ENCODE peak calls at places on chromosomes 11 and 22, in four cellular contexts. J is PC-3, U is SK-N-SH, Q is GM23248. G is an unnamed sample.

GRCh38 chr22:22485524-22485923 is 23.0 kb downstream of the ZNF280B start:
- DNase-seq in Q (no peak), U (no peak), J (no peak), G (no peak)

GRCh38 chr11:130068546-130068985 is 1.1 kb upstream of the APLP2 start:
- DNase-seq in J (no peak), U (no peak), Q (no peak), G (peak; percentile 69)

GRCh38 chr11:296976-297665 is 2.2 kb downstream of the IFITM5 start:
- DNase-seq in J (no peak), U (no peak), Q (no peak), G (no peak)

GRCh38 chr22:17115927-17116326 is 5.2 kb downstream of the TMEM121B start:
- DNase-seq in U (no peak), Q (no peak), J (no peak), G (no peak)

GRCh38 chr11:74683279-74683871 is 47.9 kb downstream of the CHRDL2 start:
- DNase-seq in Q (peak; percentile 70), J (no peak), U (peak; percentile 87), G (no peak)

GRCh38 chr22:21974058-21974649 is 8.4 kb downstream of the TOP3B start:
- DNase-seq in Q (no peak), U (no peak), J (no peak), G (no peak)

GRCh38 chr11:72781313-72782080 is 12.3 kb downstream of the STARD10 start:
- DNase-seq in Q (peak; percentile 34), U (peak; percentile 92), J (peak; percentile 28), G (peak; percentile 32)

GRCh38 chr11:113201055-113201818 is 113.1 kb upstream of the TTC12 start:
- DNase-seq in J (no peak), U (peak; percentile 72), Q (no peak), G (no peak)

GRCh38 chr11:3926458-3927095 is 71.1 kb downstream of the STIM1 start:
- DNase-seq in J (no peak), U (no peak), Q (peak; percentile 54), G (no peak)

GRCh38 chr11:45211732-45212131 is 65.3 kb downstream of the PRDM11 start:
- DNase-seq in J (no peak), U (no peak), Q (no peak), G (no peak)

GRCh38 chr11:5151713-5152153 is 2.8 kb downstream of the OR52A1 start:
- DNase-seq in J (no peak), U (no peak), Q (no peak), G (no peak)

GRCh38 chr11:106101797-106102196 is 24.3 kb downstream of the AASDHPPT start:
- DNase-seq in J (no peak), Q (peak; percentile 59), U (no peak), G (no peak)

GRCh38 chr22:33487041-33487716 is 429.0 kb upstream of the SYN3 start:
- DNase-seq in J (no peak), Q (no peak), U (no peak), G (no peak)

GRCh38 chr11:8697056-8697455 is 14.5 kb downstream of the RPL27A start:
- DNase-seq in Q (no peak), J (no peak), U (no peak), G (no peak)

GRCh38 chr11:14645247-14645912 is 1.8 kb downstream of the PDE3B start:
- DNase-seq in U (peak; percentile 21), J (no peak), Q (peak; percentile 66), G (no peak)

GRCh38 chr11:27485930-27486773 is 13.6 kb upstream of the LGR4 start:
- DNase-seq in U (peak; percentile 40), J (peak; percentile 85), Q (peak; percentile 67), G (peak; percentile 54)

GRCh38 chr11:126815111-126815510 is 185.5 kb downstream of the KIRREL3 start:
- DNase-seq in U (no peak), J (no peak), Q (peak; percentile 59), G (no peak)

GRCh38 chr11:120698918-120699317 is 187.4 kb downstream of the GRIK4 start:
- DNase-seq in J (no peak), U (no peak), Q (no peak), G (no peak)

GRCh38 chr22:21567456-21568206 is at the start of gene UBE2L3:
- DNase-seq in Q (peak; percentile 91), J (peak; percentile 69), U (peak; percentile 96), G (peak; percentile 68)

GRCh38 chr11:4072668-4073285 is 21.8 kb upstream of the RRM1 start:
- DNase-seq in Q (peak; percentile 83), J (peak; percentile 81), U (peak; percentile 70), G (peak; percentile 20)

GRCh38 chr11:110522456-110522855 is 92.7 kb downstream of the FDX1 start:
- DNase-seq in U (no peak), J (no peak), Q (peak; percentile 10), G (peak; percentile 4)

GRCh38 chr11:45144126-45145082 is 2.0 kb upstream of the PRDM11 start:
- DNase-seq in U (no peak), J (no peak), Q (no peak), G (no peak)

GRCh38 chr11:100528872-100529416 is 158.1 kb upstream of the ARHGAP42 start:
- DNase-seq in Q (no peak), J (no peak), U (no peak), G (no peak)

GRCh38 chr11:17129003-17129402 is 51.5 kb upstream of the RPS13 start:
- DNase-seq in J (peak; percentile 85), Q (peak; percentile 8), U (no peak), G (no peak)

GRCh38 chr11:45247433-45247832 is 38.7 kb downstream of the SYT13 start:
- DNase-seq in J (peak; percentile 12), Q (peak; percentile 18), U (peak; percentile 68), G (no peak)

GRCh38 chr11:70826541-70826943 is 425.8 kb downstream of the SHANK2 start:
- DNase-seq in U (peak; percentile 83), Q (peak; percentile 14), J (no peak), G (no peak)

GRCh38 chr11:57255618-57256017 is 18.6 kb upstream of the APLNR start:
- DNase-seq in J (peak; percentile 18), Q (peak; percentile 73), U (no peak), G (peak; percentile 61)

GRCh38 chr22:26522592-26522991 is 10.3 kb upstream of the TFIP11 start:
- DNase-seq in J (no peak), U (no peak), Q (no peak), G (no peak)

GRCh38 chr11:4480577-4481539 is 1.6 kb upstream of the OR52K1 start:
- DNase-seq in J (peak; percentile 67), Q (peak; percentile 61), U (no peak), G (peak; percentile 36)

GRCh38 chr11:44917741-44918140 is 32.9 kb downstream of the TP53I11 start:
- DNase-seq in Q (no peak), J (no peak), U (no peak), G (no peak)

GRCh38 chr11:21814169-21814568 is 378.7 kb upstream of the ANO5 start:
- DNase-seq in Q (no peak), J (no peak), U (no peak), G (no peak)

GRCh38 chr11:129815596-129816461 is at the start of gene TMEM45B:
- DNase-seq in Q (no peak), J (peak; percentile 66), U (peak; percentile 83), G (peak; percentile 57)

GRCh38 chr11:61694971-61695706 is 14.9 kb downstream of the DAGLA start:
- DNase-seq in Q (no peak), J (peak; percentile 44), U (peak; percentile 67), G (peak; percentile 81)

GRCh38 chr22:48369789-48370507 is 1457.7 kb downstream of the BRD1 start:
- DNase-seq in Q (peak; percentile 2), U (no peak), J (no peak), G (no peak)

GRCh38 chr22:30880181-30880601 is 88.4 kb downstream of the MORC2 start:
- DNase-seq in U (no peak), J (no peak), Q (no peak), G (no peak)

GRCh38 chr22:30882181-30882771 is 86.3 kb downstream of the MORC2 start:
- DNase-seq in U (no peak), Q (no peak), J (peak; percentile 2), G (peak; percentile 65)

GRCh38 chr22:30882974-30883533 is 85.5 kb downstream of the MORC2 start:
- DNase-seq in Q (no peak), J (no peak), U (no peak), G (no peak)

GRCh38 chr22:30880847-30881246 is 87.7 kb downstream of the MORC2 start:
- DNase-seq in J (no peak), U (no peak), Q (no peak), G (no peak)

GRCh38 chr22:30881361-30882180 is 87.0 kb downstream of the MORC2 start:
- DNase-seq in Q (no peak), J (no peak), U (peak; percentile 60), G (no peak)
- H3K27ac ChIP-seq in Q (no peak overlapping the region), J (no peak overlapping the region), U (peak overlapping the region; percentile 78), G (peak overlapping the region; percentile 72)

GRCh38 chr22:30262917-30263741 is 3.5 kb downstream of the OSM start:
- DNase-seq in Q (peak; percentile 68), J (peak; percentile 72), U (peak; percentile 92), G (peak; percentile 64)

GRCh38 chr22:30266445-30267381 is at the start of gene OSM:
- DNase-seq in J (no peak), Q (no peak), U (no peak), G (no peak)

GRCh38 chr22:30265851-30266444 is 703 bp downstream of the OSM start:
- DNase-seq in U (no peak), J (no peak), Q (peak; percentile 46), G (no peak)

GRCh38 chr22:30263883-30264282 is 2.8 kb downstream of the OSM start:
- DNase-seq in U (no peak), J (no peak), Q (no peak), G (no peak)

DNA sequence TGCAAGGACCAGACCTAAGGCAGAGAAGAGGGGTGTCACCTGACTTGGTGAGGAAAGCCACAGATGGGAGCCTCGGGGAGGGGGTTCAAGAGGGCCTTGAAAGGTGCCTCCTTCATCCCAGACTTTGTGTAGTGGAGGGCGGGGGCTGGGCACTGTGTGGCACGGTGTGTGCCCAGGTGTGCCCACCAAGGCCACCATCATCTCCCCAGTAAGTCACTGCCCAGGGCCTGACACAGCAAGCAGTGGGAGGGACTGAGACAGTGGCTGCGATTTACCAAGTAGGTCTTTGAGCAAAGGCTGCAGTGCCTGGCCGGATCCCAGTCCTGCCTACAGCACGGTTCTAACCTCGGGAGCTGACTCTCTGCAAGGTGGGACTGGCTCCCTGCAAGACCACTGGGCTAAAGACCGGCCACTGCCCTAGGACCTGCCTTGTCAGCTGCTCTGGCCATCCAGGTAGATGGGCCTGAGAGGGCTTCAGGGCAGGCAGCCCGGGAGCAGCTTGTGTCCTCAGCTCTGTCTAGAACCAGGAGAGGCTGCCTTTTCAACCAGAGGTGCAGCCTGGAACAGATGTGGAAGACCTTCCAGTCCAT is 1.4 kb downstream of the OSM start:
- DNase-seq in J (no peak), U (no peak), Q (no peak), G (no peak)
- H3K4me3 ChIP-seq in J (no peak overlapping the region), U (no peak overlapping the region), Q (no peak overlapping the region), G (no peak overlapping the region)

GRCh38 chr22:27718186-27719032 is 83.1 kb downstream of the MN1 start:
- DNase-seq in Q (peak; percentile 99), J (peak; percentile 87), U (peak; percentile 54), G (peak; percentile 74)

GRCh38 chr22:27715078-27715477 is 86.5 kb downstream of the MN1 start:
- DNase-seq in Q (no peak), J (no peak), U (peak; percentile 71), G (no peak)

GRCh38 chr22:27717094-27717493 is 84.5 kb downstream of the MN1 start:
- DNase-seq in U (no peak), Q (no peak), J (no peak), G (no peak)

GRCh38 chr22:27714076-27714475 is 87.5 kb downstream of the MN1 start:
- DNase-seq in J (no peak), U (no peak), Q (no peak), G (no peak)

GRCh38 chr22:27716074-27716473 is 85.5 kb downstream of the MN1 start:
- DNase-seq in U (no peak), Q (no peak), J (no peak), G (no peak)
- H3K27ac ChIP-seq in U (no peak overlapping the region), Q (no peak overlapping the region), J (no peak overlapping the region), G (no peak overlapping the region)

GRCh38 chr11:33438311-33438710 is 181.1 kb downstream of the HIPK3 start:
- DNase-seq in Q (no peak), U (no peak), J (no peak), G (no peak)
- H3K4me3 ChIP-seq in Q (no peak overlapping the region), U (no peak overlapping the region), J (no peak overlapping the region), G (no peak overlapping the region)

G was measured in PC-9.